ENCODE peak calls at places on chromosomes 6 and 20, in six cellular contexts. X is GM04503; P is stimulated activated CD4-positive, alpha-beta T cell treated with anti-CD3 and anti-CD28 coated beads, Interleukin-15, amount 100 ng/mL, for 1 hour; E is mesothelial cell of epicardium; W is NCI-H1417 treated with DMSO at 0.1 percent for 48 hours; I is NCI-H187 treated with DMSO at 0.1 percent for 48 hours. M is an unnamed sample.

GRCh38 chr6:35391240-35391968 is 49.0 kb downstream of the PPARD start:
- DNase-seq in X (peak), P (no peak), E (no peak), W (no peak), I (no peak), M (no peak)

GRCh38 chr20:47440857-47441773 is 60.6 kb upstream of the NCOA3 start:
- DNase-seq in X (no peak), P (no peak), E (no peak), W (no peak), I (no peak), M (no peak)

GRCh38 chr6:36844232-36845170 is 5.3 kb upstream of the CPNE5 start:
- DNase-seq in X (no peak), P (no peak), E (no peak), W (no peak), I (no peak), M (no peak)

GRCh38 chr20:40743172-40743775 is 54.2 kb upstream of the MAFB start:
- DNase-seq in X (no peak), P (no peak), E (no peak), W (no peak), I (no peak), M (peak)

GRCh38 chr6:135346747-135347146 is 150.8 kb downstream of the AHI1 start:
- DNase-seq in X (no peak), P (no peak), E (no peak), W (no peak), I (no peak), M (no peak)

GRCh38 chr20:38674178-38675133 is 49.8 kb upstream of the SLC32A1 start:
- DNase-seq in X (no peak), P (peak), E (peak), W (no peak), I (no peak), M (peak)

GRCh38 chr6:5990776-5991175 is 15.9 kb downstream of the NRN1 start:
- DNase-seq in X (peak), P (no peak), E (no peak), W (no peak), I (no peak), M (no peak)

GRCh38 chr6:105280033-105280432 is 100.2 kb upstream of the POPDC3 start:
- DNase-seq in X (no peak), P (no peak), E (no peak), W (no peak), I (no peak), M (no peak)

GRCh38 chr6:145886228-145886956 is 71.8 kb upstream of the FBXO30 start:
- DNase-seq in X (no peak), P (no peak), E (no peak), W (no peak), I (no peak), M (no peak)

GRCh38 chr6:66926060-66926459 is 1219.0 kb upstream of the EYS start:
- DNase-seq in X (no peak), P (no peak), E (no peak), W (no peak), I (no peak), M (no peak)

GRCh38 chr20:19932170-19932667 is 84.9 kb upstream of the NAA20 start:
- DNase-seq in X (peak), P (no peak), E (no peak), W (no peak), I (no peak), M (no peak)

GRCh38 chr6:82178084-82178758 is 69.3 kb downstream of the IBTK start:
- DNase-seq in X (no peak), P (no peak), E (no peak), W (peak), I (no peak), M (no peak)

GRCh38 chr6:322940-323729 is 30.8 kb downstream of the DUSP22 start:
- DNase-seq in X (no peak), P (no peak), E (no peak), W (no peak), I (no peak), M (no peak)

GRCh38 chr6:25017932-25018581 is 82.3 kb upstream of the RIPOR2 start:
- DNase-seq in X (no peak), P (peak), E (no peak), W (no peak), I (no peak), M (peak)

M was measured in germinal center.